ENCODE peak calls at places on chromosome 13, in seven cellular contexts. S, Q, N, K, T, M and G are unnamed samples.

GRCh38 chr13:93338030-93338429 is 111.4 kb downstream of the GPC6 start:
- DNase-seq in Q (no peak), S (no peak), T (no peak), M (no peak), N (no peak), K (no peak), G (no peak)

GRCh38 chr13:51758691-51759090 is 45.3 kb downstream of the DHRS12 start:
- DNase-seq in T (no peak), N (no peak), K (no peak), S (no peak), Q (no peak), M (no peak), G (no peak)

GRCh38 chr13:43883636-43884035 is 3.9 kb downstream of the LACC1 start:
- DNase-seq in N (no peak), M (no peak), T (no peak), Q (no peak), K (no peak), S (no peak), G (no peak)

GRCh38 chr13:79736356-79736755 is 255.4 kb downstream of the NDFIP2 start:
- DNase-seq in N (no peak), K (no peak), S (no peak), T (no peak), M (no peak), Q (no peak), G (no peak)

GRCh38 chr13:62357887-62358645 is 942.4 kb upstream of the PCDH20 start:
- DNase-seq in T (peak), N (no peak), K (no peak), Q (no peak), S (peak), M (no peak), G (no peak)

GRCh38 chr13:49265822-49266221 is 18.1 kb downstream of the CDADC1 start:
- DNase-seq in S (no peak), N (no peak), Q (no peak), M (no peak), K (no peak), T (no peak), G (no peak)

GRCh38 chr13:32212420-32212819 is 102.7 kb downstream of the ZAR1L start:
- DNase-seq in N (no peak), K (no peak), M (no peak), S (no peak), Q (no peak), T (no peak), G (no peak)

GRCh38 chr13:39144941-39145533 is 106.8 kb downstream of the NHLRC3 start:
- DNase-seq in Q (peak), S (peak), T (peak), M (peak), K (peak), N (peak), G (no peak)

GRCh38 chr13:28540612-28541011 is 45.7 kb upstream of the FLT1 start:
- DNase-seq in S (no peak), Q (no peak), M (no peak), K (no peak), N (no peak), T (no peak), G (no peak)

GRCh38 chr13:100566543-100566942 is 22.0 kb downstream of the GGACT start:
- DNase-seq in S (no peak), N (no peak), Q (no peak), T (peak), M (no peak), K (no peak), G (no peak)

GRCh38 chr13:37443538-37443937 is 155.0 kb downstream of the POSTN start:
- DNase-seq in N (no peak), K (no peak), M (no peak), T (no peak), S (no peak), Q (no peak), G (no peak)

GRCh38 chr13:27053902-27054595 is 117.6 kb downstream of the USP12 start:
- DNase-seq in Q (no peak), T (peak), N (no peak), M (no peak), S (no peak), K (no peak), G (no peak)

DNA sequence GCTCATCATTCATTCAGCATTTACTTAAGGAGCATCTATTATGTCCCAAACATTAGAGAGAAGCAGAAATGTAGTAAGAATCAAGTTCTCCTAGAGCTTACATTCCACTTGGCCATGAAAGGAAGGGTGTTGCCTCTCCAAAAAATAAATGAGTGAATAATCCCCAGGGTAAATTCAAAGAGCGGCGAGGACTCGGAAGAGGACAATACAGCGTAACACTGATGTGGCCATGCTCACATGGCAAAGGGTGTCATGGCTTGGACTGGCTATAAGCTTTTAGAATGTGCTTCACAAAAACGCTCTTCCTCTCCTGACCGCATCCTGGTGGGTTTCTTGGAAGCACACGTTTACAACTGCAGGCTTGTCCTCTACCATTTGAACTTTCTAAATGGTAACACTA is 290.2 kb downstream of the IRS2 start:
- DNase-seq in T (no peak), M (no peak), N (no peak), Q (no peak), K (no peak), S (no peak), G (no peak)
- H3K27ac ChIP-seq in T (no peak), M (no peak), N (no peak), Q (no peak), K (no peak), S (no peak), G (no peak)

DNA sequence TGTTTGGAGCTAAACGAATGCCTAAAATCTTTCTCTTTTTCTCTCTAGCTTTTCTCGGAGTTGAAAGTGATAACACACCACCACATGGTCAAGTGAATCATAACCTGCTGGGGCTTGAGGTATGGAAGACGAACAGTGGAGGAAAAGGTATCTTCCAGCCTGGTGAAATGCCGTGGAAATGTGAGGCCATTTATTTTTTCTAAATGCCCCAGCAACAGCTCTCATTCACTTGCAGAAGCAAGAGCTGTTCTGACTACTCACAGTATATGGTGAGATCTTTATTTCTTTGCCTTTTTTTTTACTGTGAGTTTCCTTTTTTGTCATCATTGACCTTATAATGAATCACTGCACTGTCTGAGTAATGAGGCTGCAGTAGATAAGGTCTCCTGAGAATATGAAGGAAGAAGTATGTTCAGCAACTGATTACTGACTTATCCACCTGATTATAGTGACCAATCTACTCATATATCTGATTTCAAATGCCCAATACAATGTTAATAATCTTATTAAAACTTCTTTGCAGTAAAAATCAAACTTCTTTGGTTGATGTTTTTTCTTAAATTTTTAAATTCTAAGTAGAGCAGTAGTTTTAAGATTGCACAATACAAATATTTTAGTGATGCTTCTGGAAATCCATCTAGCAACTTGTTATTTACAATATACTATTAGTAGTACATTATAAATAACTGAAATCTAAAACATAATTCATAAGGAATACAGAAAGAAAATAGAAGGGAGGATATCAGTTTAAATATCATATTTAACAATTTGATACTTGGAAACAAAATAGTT is 569.9 kb downstream of the PCDH9 start:
- DNase-seq in S (no peak), M (no peak), Q (no peak), T (peak), N (no peak), K (no peak), G (no peak)
- TF ChIP-seq POLR2A in S (no peak), M (no peak), Q (no peak), T (no peak), N (no peak), K (no peak), G (no peak)

GRCh38 chr13:73429691-73430090 is 370.9 kb downstream of the KLF5 start:
- DNase-seq in Q (no peak), K (no peak), M (no peak), S (no peak), N (no peak), T (peak), G (no peak)

GRCh38 chr13:73433893-73434292 is 375.1 kb downstream of the KLF5 start:
- DNase-seq in N (no peak), Q (no peak), K (no peak), M (no peak), S (no peak), T (no peak), G (no peak)

GRCh38 chr13:73422973-73423372 is 364.2 kb downstream of the KLF5 start:
- DNase-seq in T (no peak), Q (no peak), M (no peak), S (no peak), N (no peak), K (peak), G (no peak)

GRCh38 chr13:73428137-73428536 is 369.3 kb downstream of the KLF5 start:
- DNase-seq in S (no peak), T (peak), Q (no peak), N (no peak), K (no peak), M (no peak), G (no peak)

DNA sequence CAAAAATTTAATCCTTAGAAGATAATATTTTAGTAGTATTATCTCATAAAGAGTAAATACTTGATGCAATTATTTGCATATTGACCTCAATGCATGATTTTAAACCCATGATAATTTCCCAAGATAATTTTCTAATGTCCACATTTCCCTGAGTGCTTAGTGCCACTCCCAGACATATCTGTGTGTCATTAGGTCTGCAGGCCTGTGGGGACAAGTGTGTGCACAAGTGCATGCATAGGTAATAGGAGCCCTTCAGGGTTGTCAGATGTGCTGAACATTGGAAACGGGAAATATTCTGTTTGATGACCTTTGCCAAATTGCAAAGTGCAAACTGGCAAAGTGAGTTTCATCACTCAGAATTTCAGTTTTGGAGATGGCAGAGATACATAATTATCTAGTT is 369.9 kb downstream of the KLF5 start:
- DNase-seq in S (no peak), T (no peak), Q (no peak), K (no peak), M (no peak), N (no peak), G (no peak)
- H3K27ac ChIP-seq in S (no peak), T (peak), Q (no peak), K (no peak), M (no peak), N (no peak), G (no peak)

DNA sequence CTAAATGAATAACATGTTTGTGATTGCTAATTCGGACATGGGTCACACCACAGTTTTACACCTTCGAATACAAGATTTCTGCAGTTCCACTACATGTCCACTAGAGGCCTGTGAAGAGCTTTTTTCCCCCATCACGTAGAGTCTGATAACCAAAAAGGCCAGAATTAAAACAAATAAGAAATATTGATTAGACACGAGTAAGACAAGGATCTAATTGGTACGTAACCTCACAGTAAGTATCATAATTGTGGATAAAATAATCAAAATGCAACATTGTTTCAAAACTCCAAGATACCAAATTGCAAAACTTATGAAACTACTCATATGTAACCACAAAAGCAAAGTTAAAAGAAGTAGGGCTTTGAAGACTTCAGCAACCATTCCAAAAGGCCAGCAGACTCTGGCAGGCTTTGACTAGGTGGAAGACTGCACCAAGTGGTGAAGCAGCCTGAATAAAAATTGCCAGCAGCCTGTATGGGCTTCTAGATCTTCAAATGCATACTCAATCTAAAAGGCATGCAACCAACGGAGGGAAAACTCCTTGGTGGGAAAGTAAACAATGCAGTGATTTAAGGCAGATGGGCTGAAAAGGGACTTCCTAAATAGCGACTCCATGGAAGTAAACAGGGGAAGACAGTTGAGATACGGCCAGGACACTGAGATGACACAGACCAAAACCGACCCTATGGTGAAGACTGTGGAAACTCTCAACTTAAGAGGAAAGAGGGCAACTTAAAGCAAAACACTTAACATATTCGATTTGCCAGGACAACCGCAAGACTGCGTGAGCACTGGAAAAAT is 56.7 kb downstream of the STARD13 start:
- DNase-seq in N (no peak), M (no peak), S (peak), T (peak), Q (no peak), K (no peak), G (no peak)
- TF ChIP-seq POLR2A in N (no peak), M (no peak), S (no peak), T (no peak), Q (no peak), K (no peak), G (no peak)